ENCODE peak calls at places on chromosomes 5 and 9, in four cellular contexts. P is uterus; U is effector memory CD4-positive, alpha-beta T cell; S is GM19239. B is an unnamed sample.

GRCh38 chr9:92747459-92748232 is 17.0 kb downstream of the BICD2 start:
- DNase-seq in S (no peak), P (no peak), U (no peak), B (no peak)

GRCh38 chr5:76082790-76083554 is at the start of gene SV2C:
- DNase-seq in P (no peak), U (no peak), S (no peak), B (peak)

GRCh38 chr5:41762426-41762825 is 107.8 kb downstream of the OXCT1 start:
- DNase-seq in S (no peak), U (no peak), P (no peak), B (no peak)

GRCh38 chr5:135324160-135324559 is 74.9 kb downstream of the MACROH2A1 start:
- DNase-seq in S (no peak), P (no peak), U (no peak), B (no peak)

GRCh38 chr9:90290716-90291485 is 351.7 kb downstream of the DIRAS2 start:
- DNase-seq in U (no peak), S (no peak), P (no peak), B (no peak)

GRCh38 chr5:179307931-179308471 is 37.3 kb downstream of the ADAMTS2 start:
- DNase-seq in P (no peak), U (no peak), S (no peak), B (no peak)

GRCh38 chr9:123686131-123686848 is 243.6 kb downstream of the DENND1A start:
- DNase-seq in U (no peak), S (no peak), P (no peak), B (no peak)

GRCh38 chr5:8981496-8981895 is 564.4 kb downstream of the SEMA5A start:
- DNase-seq in U (no peak), S (no peak), P (no peak), B (no peak)

GRCh38 chr5:97425511-97425910 is 242.5 kb upstream of the RIOK2 start:
- DNase-seq in P (no peak), S (no peak), U (no peak), B (peak)

GRCh38 chr9:93500571-93501298 is 47.4 kb upstream of the FAM120AOS start:
- DNase-seq in P (no peak), S (no peak), U (no peak), B (no peak)

GRCh38 chr5:141914154-141914743 is 9.4 kb upstream of the DELE1 start:
- DNase-seq in U (no peak), P (peak), S (no peak), B (peak)

GRCh38 chr5:39947657-39948056 is 522.9 kb upstream of the DAB2 start:
- DNase-seq in S (no peak), U (no peak), P (no peak), B (no peak)

GRCh38 chr5:173785421-173785820 is 102.7 kb upstream of the CPEB4 start:
- DNase-seq in U (no peak), S (no peak), P (no peak), B (no peak)

GRCh38 chr5:129945779-129946270 is 41.6 kb downstream of the CHSY3 start:
- DNase-seq in S (no peak), U (no peak), P (no peak), B (no peak)

GRCh38 chr9:96441798-96442445 is 8.0 kb upstream of the HABP4 start:
- DNase-seq in P (no peak), U (no peak), S (no peak), B (peak)

GRCh38 chr5:54836959-54837534 is 148.3 kb downstream of the ESM1 start:
- DNase-seq in U (no peak), S (no peak), P (no peak), B (no peak)